ENCODE peak calls at places on chromosomes 16 and 17, in ten cellular contexts. K, W, N, J, O, U, R, G, S and V are unnamed samples.

GRCh38 chr16:1916654-1916990 is 1.6 kb downstream of the HS3ST6 start:
- DNase-seq in K (no peak), W (no peak), N (no peak), J (no peak), O (no peak), U (no peak), R (no peak), G (no peak), S (no peak), V (no peak)

GRCh38 chr16:84255050-84255810 is 15.4 kb upstream of the KCNG4 start:
- DNase-seq in K (no peak), W (no peak), N (no peak), J (no peak), O (no peak), U (no peak), R (no peak), G (no peak), S (no peak), V (no peak)

GRCh38 chr16:2458887-2459646 is 842 bp upstream of the TEDC2 start:
- DNase-seq in K (no peak), W (no peak), N (peak), J (no peak), O (no peak), U (peak), R (no peak), G (no peak), S (no peak), V (no peak)

GRCh38 chr17:30005709-30006320 is 64.4 kb downstream of the EFCAB5 start:
- DNase-seq in K (no peak), W (no peak), N (no peak), J (no peak), O (no peak), U (no peak), R (peak), G (peak), S (no peak), V (no peak)

GRCh38 chr16:57998992-57999365 is 1.5 kb downstream of the ZNF319 start:
- DNase-seq in K (no peak), W (no peak), N (no peak), J (no peak), O (no peak), U (no peak), R (no peak), G (peak), S (no peak), V (no peak)

GRCh38 chr16:88872650-88873331 is 6.3 kb upstream of the PABPN1L start:
- DNase-seq in K (no peak), W (no peak), N (no peak), J (no peak), O (no peak), U (no peak), R (no peak), G (no peak), S (no peak), V (no peak)

GRCh38 chr17:63740464-63741181 is 976 bp downstream of the STRADA start:
- DNase-seq in K (no peak), W (no peak), N (no peak), J (no peak), O (no peak), U (no peak), R (peak), G (peak), S (no peak), V (no peak)

GRCh38 chr17:57868007-57868774 is 18.3 kb upstream of the MRPS23 start:
- DNase-seq in K (peak), W (peak), N (no peak), J (no peak), O (no peak), U (peak), R (peak), G (peak), S (peak), V (peak)

GRCh38 chr17:32569171-32570080 is 82.6 kb downstream of the CDK5R1 start:
- DNase-seq in K (no peak), W (no peak), N (no peak), J (no peak), O (no peak), U (no peak), R (no peak), G (no peak), S (no peak), V (no peak)